ENCODE peak calls at places on chromosomes 6 and 20, in seven cellular contexts. One of them, this sample, is unnamed.

GRCh38 chr6:38033442-38033982 is 214.0 kb downstream of the ZFAND3 start:
- DNase-seq in adrenal gland: no peak
- DNase-seq in ascending aorta: no peak
- DNase-seq in MM.1S: no peak
- DNase-seq in osteoblast: no peak
- DNase-seq in BJ: no peak
- DNase-seq in upper lobe of right lung: no peak
- DNase-seq in this sample: no peak

GRCh38 chr20:56554869-56555268 is 21.8 kb downstream of the FAM209B start:
- DNase-seq in adrenal gland: peak; percentile 78
- DNase-seq in osteoblast: peak; percentile 90
- DNase-seq in BJ: peak; percentile 88
- DNase-seq in ascending aorta: no peak
- DNase-seq in MM.1S: peak; percentile 97
- DNase-seq in upper lobe of right lung: no peak
- DNase-seq in this sample: peak; percentile 96

GRCh38 chr6:132067286-132067685 is 116.1 kb upstream of the CCN2 start:
- DNase-seq in adrenal gland: no peak
- DNase-seq in osteoblast: no peak
- DNase-seq in upper lobe of right lung: no peak
- DNase-seq in MM.1S: no peak
- DNase-seq in ascending aorta: no peak
- DNase-seq in BJ: peak; percentile 80
- DNase-seq in this sample: no peak

GRCh38 chr20:23625236-23625964 is 12.4 kb downstream of the CST3 start:
- DNase-seq in adrenal gland: no peak
- DNase-seq in BJ: no peak
- DNase-seq in ascending aorta: no peak
- DNase-seq in MM.1S: no peak
- DNase-seq in upper lobe of right lung: no peak
- DNase-seq in osteoblast: no peak
- DNase-seq in this sample: peak; percentile 90

GRCh38 chr6:31727034-31727716 is 1.9 kb downstream of the DDAH2 start:
- DNase-seq in adrenal gland: peak; percentile 43
- DNase-seq in upper lobe of right lung: no peak
- DNase-seq in osteoblast: peak; percentile 65
- DNase-seq in BJ: no peak
- DNase-seq in ascending aorta: no peak
- DNase-seq in MM.1S: no peak
- DNase-seq in this sample: no peak

GRCh38 chr6:170261643-170262480 is 29.0 kb downstream of the DLL1 start:
- DNase-seq in ascending aorta: no peak
- DNase-seq in adrenal gland: no peak
- DNase-seq in osteoblast: no peak
- DNase-seq in MM.1S: no peak
- DNase-seq in BJ: no peak
- DNase-seq in upper lobe of right lung: no peak
- DNase-seq in this sample: no peak

GRCh38 chr20:1894471-1894950 is 696 bp upstream of the SIRPA start:
- DNase-seq in BJ: no peak
- DNase-seq in osteoblast: peak; percentile 97
- DNase-seq in ascending aorta: no peak
- DNase-seq in MM.1S: peak; percentile 58
- DNase-seq in upper lobe of right lung: peak; percentile 75
- DNase-seq in adrenal gland: peak; percentile 44
- DNase-seq in this sample: no peak

GRCh38 chr6:157644043-157644810 is 178.8 kb upstream of the SNX9 start:
- DNase-seq in BJ: no peak
- DNase-seq in osteoblast: peak; percentile 45
- DNase-seq in MM.1S: no peak
- DNase-seq in ascending aorta: no peak
- DNase-seq in adrenal gland: no peak
- DNase-seq in upper lobe of right lung: no peak
- DNase-seq in this sample: peak; percentile 5

GRCh38 chr6:44524491-44525227 is 137.2 kb downstream of the CDC5L start:
- DNase-seq in upper lobe of right lung: no peak
- DNase-seq in MM.1S: peak; percentile 91
- DNase-seq in adrenal gland: no peak
- DNase-seq in BJ: no peak
- DNase-seq in ascending aorta: no peak
- DNase-seq in osteoblast: no peak
- DNase-seq in this sample: no peak

GRCh38 chr6:63441266-63441956 is 121.6 kb upstream of the LGSN start:
- DNase-seq in MM.1S: no peak
- DNase-seq in upper lobe of right lung: no peak
- DNase-seq in ascending aorta: no peak
- DNase-seq in osteoblast: no peak
- DNase-seq in adrenal gland: no peak
- DNase-seq in BJ: no peak
- DNase-seq in this sample: no peak
- H3K4me3 ChIP-seq in MM.1S: no peak overlapping the region
- H3K4me3 ChIP-seq in upper lobe of right lung: no peak overlapping the region
- H3K4me3 ChIP-seq in ascending aorta: no peak overlapping the region
- H3K4me3 ChIP-seq in osteoblast: no peak overlapping the region
- H3K4me3 ChIP-seq in adrenal gland: no peak overlapping the region
- H3K4me3 ChIP-seq in BJ: no peak overlapping the region
- H3K4me3 ChIP-seq in this sample: no peak overlapping the region

GRCh38 chr20:46375771-46376170 is 30.6 kb downstream of the ELMO2 start:
- DNase-seq in MM.1S: no peak
- DNase-seq in osteoblast: no peak
- DNase-seq in ascending aorta: no peak
- DNase-seq in BJ: no peak
- DNase-seq in upper lobe of right lung: no peak
- DNase-seq in adrenal gland: no peak
- DNase-seq in this sample: peak; percentile 67
- H3K36me3 ChIP-seq in MM.1S: peaks cover 8% of the 10 kb centered on the region
- H3K36me3 ChIP-seq in osteoblast: peaks cover 59% of the 10 kb centered on the region
- H3K36me3 ChIP-seq in ascending aorta: peaks cover 100% of the 10 kb centered on the region
- H3K36me3 ChIP-seq in BJ: peaks cover 37% of the 10 kb centered on the region
- H3K36me3 ChIP-seq in upper lobe of right lung: peaks cover 94% of the 10 kb centered on the region
- H3K36me3 ChIP-seq in adrenal gland: peaks cover 100% of the 10 kb centered on the region
- H3K36me3 ChIP-seq in this sample: peaks cover 30% of the 10 kb centered on the region

GRCh38 chr20:46544576-46544975 is 5.9 kb downstream of the OCSTAMP start:
- DNase-seq in BJ: no peak
- DNase-seq in adrenal gland: no peak
- DNase-seq in upper lobe of right lung: no peak
- DNase-seq in ascending aorta: no peak
- DNase-seq in osteoblast: no peak
- DNase-seq in MM.1S: peak; percentile 45
- DNase-seq in this sample: peak; percentile 4
- TF ChIP-seq CTCF in BJ: no peak
- TF ChIP-seq CTCF in adrenal gland: peak; percentile 31
- TF ChIP-seq CTCF in upper lobe of right lung: no peak
- TF ChIP-seq CTCF in ascending aorta: no peak
- TF ChIP-seq CTCF in osteoblast: peak; percentile 22
- TF ChIP-seq CTCF in MM.1S: peak; percentile 47
- TF ChIP-seq CTCF in this sample: no peak

DNA sequence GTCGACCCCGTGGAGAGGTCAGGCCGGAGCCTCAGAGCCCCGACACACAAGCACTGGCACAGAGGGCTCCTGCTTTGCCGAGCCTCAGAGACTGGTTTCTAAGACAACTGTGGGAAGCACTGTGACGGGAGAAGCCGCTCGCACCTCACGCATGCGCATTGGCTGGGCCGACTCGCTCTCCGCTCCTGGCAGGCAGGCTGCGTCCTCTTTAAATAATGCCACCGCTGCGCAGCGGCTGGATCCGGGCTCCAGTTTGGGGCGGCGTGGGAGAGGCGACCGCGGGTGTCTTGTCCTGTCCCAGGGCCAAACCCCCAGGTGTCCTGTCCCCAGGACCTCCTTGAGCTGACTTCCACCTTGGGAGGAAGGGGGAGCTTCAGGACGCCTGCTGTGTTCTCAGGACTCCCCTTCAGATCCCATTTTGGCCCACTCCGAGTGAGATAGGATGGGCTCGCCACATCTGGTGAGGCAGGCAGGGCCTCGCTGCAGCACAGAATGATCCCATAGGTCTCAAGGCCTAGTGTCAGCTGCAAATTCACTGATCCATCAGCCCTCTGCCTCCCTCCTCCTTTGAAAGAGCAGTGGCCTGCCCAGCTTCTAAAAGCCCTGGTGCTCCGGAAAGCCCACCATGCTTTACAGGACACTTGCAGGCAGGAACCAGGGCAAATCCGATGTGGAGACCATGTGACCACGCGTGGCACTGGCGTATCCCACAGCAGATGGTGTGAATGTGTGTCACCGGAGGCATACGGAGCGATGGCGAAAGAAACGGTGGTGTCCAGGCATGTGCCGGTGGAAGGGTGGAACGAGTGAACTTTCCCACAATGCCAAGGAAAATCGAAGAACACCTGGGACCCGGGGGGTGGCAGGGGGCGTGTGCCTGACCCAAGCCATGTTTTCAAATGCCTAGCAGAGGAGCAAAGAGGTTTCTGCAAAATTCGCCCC is 169.3 kb upstream of the ZNF337 start:
- DNase-seq in osteoblast: peak; percentile 87
- DNase-seq in MM.1S: peak; percentile 85
- DNase-seq in BJ: no peak
- DNase-seq in adrenal gland: peak; percentile 85
- DNase-seq in ascending aorta: no peak
- DNase-seq in upper lobe of right lung: peak; percentile 91
- DNase-seq in this sample: peak; percentile 52
- H3K4me3 ChIP-seq in osteoblast: peak overlapping the region; percentile 70
- H3K4me3 ChIP-seq in MM.1S: peak overlapping the region; percentile 61
- H3K4me3 ChIP-seq in BJ: peak overlapping the region; percentile 27
- H3K4me3 ChIP-seq in adrenal gland: no peak overlapping the region
- H3K4me3 ChIP-seq in ascending aorta: peak overlapping the region; percentile 29
- H3K4me3 ChIP-seq in upper lobe of right lung: peak overlapping the region; percentile 39
- H3K4me3 ChIP-seq in this sample: peak overlapping the region; percentile 25

DNA sequence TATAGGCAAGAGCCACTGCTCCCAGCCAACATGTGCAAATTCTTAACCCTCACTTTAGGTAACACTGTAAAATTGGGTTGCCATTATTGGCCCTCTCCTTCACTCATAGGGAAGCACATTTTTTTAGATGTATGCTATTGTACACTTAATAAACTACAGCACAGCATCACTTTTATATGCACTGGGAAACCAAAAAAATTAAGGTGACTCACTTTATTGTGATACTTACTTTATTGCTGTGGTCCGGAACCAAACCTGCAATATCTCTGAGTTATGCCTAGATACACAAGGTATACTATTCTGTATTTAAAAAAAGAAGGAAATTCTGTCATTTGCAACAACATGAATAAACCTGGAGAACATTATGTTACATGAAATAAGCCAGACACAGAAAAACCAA is 40.5 kb downstream of the IPCEF1 start:
- DNase-seq in upper lobe of right lung: no peak
- DNase-seq in BJ: no peak
- DNase-seq in ascending aorta: no peak
- DNase-seq in MM.1S: no peak
- DNase-seq in adrenal gland: no peak
- DNase-seq in osteoblast: no peak
- DNase-seq in this sample: no peak
- H3K36me3 ChIP-seq in upper lobe of right lung: no peaks in the 10 kb centered on the region
- H3K36me3 ChIP-seq in BJ: no peaks in the 10 kb centered on the region
- H3K36me3 ChIP-seq in ascending aorta: no peaks in the 10 kb centered on the region
- H3K36me3 ChIP-seq in MM.1S: no peaks in the 10 kb centered on the region
- H3K36me3 ChIP-seq in adrenal gland: no peaks in the 10 kb centered on the region
- H3K36me3 ChIP-seq in osteoblast: no peaks in the 10 kb centered on the region
- H3K36me3 ChIP-seq in this sample: no peaks in the 10 kb centered on the region

GRCh38 chr20:40728470-40728869 is 39.4 kb upstream of the MAFB start:
- DNase-seq in upper lobe of right lung: no peak
- DNase-seq in BJ: no peak
- DNase-seq in MM.1S: no peak
- DNase-seq in ascending aorta: no peak
- DNase-seq in osteoblast: no peak
- DNase-seq in adrenal gland: no peak
- DNase-seq in this sample: no peak
- TF ChIP-seq CTCF in upper lobe of right lung: peak; percentile 5
- TF ChIP-seq CTCF in BJ: peak; percentile 28
- TF ChIP-seq CTCF in MM.1S: peak; percentile 26
- TF ChIP-seq CTCF in ascending aorta: no peak
- TF ChIP-seq CTCF in osteoblast: peak; percentile 26
- TF ChIP-seq CTCF in adrenal gland: no peak
- TF ChIP-seq CTCF in this sample: no peak

DNA sequence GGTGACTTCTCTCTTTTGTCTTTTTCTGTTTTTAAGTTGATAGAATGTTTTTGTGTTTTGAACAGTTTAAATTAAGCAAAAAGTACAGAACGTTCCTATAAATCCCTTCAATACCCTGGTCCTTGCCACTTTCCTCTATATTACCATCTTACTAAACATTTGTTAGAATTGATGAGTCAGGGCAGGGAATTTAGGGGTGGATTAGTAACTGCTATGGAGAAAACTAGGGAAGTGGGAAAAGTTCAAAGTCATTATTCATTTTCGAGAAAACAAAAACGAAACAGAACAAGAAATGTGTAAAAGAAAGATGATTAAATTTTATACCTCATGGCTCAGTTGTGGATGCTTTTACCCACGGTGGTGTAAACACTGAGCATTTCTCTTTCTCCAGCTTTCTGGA is 240.4 kb upstream of the SULF2 start:
- DNase-seq in BJ: no peak
- DNase-seq in upper lobe of right lung: no peak
- DNase-seq in adrenal gland: no peak
- DNase-seq in ascending aorta: no peak
- DNase-seq in MM.1S: no peak
- DNase-seq in osteoblast: peak; percentile 83
- DNase-seq in this sample: no peak
- H3K4me3 ChIP-seq in BJ: peak overlapping the region; percentile 43
- H3K4me3 ChIP-seq in upper lobe of right lung: no peak overlapping the region
- H3K4me3 ChIP-seq in adrenal gland: peak overlapping the region; percentile 34
- H3K4me3 ChIP-seq in ascending aorta: no peak overlapping the region
- H3K4me3 ChIP-seq in MM.1S: no peak overlapping the region
- H3K4me3 ChIP-seq in osteoblast: peak overlapping the region; percentile 62
- H3K4me3 ChIP-seq in this sample: no peak overlapping the region

GRCh38 chr20:47249913-47250312 is 106.6 kb downstream of the ZMYND8 start:
- DNase-seq in upper lobe of right lung: no peak
- DNase-seq in osteoblast: no peak
- DNase-seq in BJ: no peak
- DNase-seq in MM.1S: no peak
- DNase-seq in adrenal gland: no peak
- DNase-seq in ascending aorta: no peak
- DNase-seq in this sample: no peak
- H3K36me3 ChIP-seq in upper lobe of right lung: peaks cover 63% of the 10 kb centered on the region
- H3K36me3 ChIP-seq in osteoblast: peaks cover 52% of the 10 kb centered on the region
- H3K36me3 ChIP-seq in BJ: peaks cover 18% of the 10 kb centered on the region
- H3K36me3 ChIP-seq in MM.1S: peaks cover 20% of the 10 kb centered on the region
- H3K36me3 ChIP-seq in adrenal gland: peaks cover 73% of the 10 kb centered on the region
- H3K36me3 ChIP-seq in ascending aorta: peaks cover 48% of the 10 kb centered on the region
- H3K36me3 ChIP-seq in this sample: peaks cover 53% of the 10 kb centered on the region

This sample was measured in bronchial epithelial cell.